ENCODE peak calls at places on chromosomes 3 and 15, in seven cellular contexts. L is type B pancreatic cell; G is brain microvascular endothelial cell; N is CD4-positive, alpha-beta T cell; S is fibroblast of lung; M is fibroblast of the aortic adventitia; T is nephron progenitor cell. Q is an unnamed sample.

GRCh38 chr15:99095626-99096025 is 9.3 kb upstream of the SYNM start:
- DNase-seq in L (no peak), G (no peak), N (no peak), S (no peak), M (no peak), T (no peak), Q (no peak)

GRCh38 chr3:182909318-182910040 is 70.9 kb downstream of the DCUN1D1 start:
- DNase-seq in L (no peak), G (no peak), N (no peak), S (peak), M (peak), T (no peak), Q (peak)

GRCh38 chr15:22227411-22227810 is 147.1 kb downstream of the OR4M2 start:
- DNase-seq in L (no peak), G (no peak), N (no peak), S (no peak), M (no peak), T (no peak), Q (no peak)

GRCh38 chr3:52318186-52318793 is 2.2 kb downstream of the DNAH1 start:
- DNase-seq in L (no peak), G (no peak), N (no peak), S (no peak), M (no peak), T (no peak), Q (no peak)

GRCh38 chr3:196317702-196318467 is at the start of gene DYNLT2B:
- DNase-seq in L (peak), G (peak), N (peak), S (peak), M (peak), T (peak), Q (peak)

GRCh38 chr15:49501586-49501985 is 78.5 kb downstream of the FGF7 start:
- DNase-seq in L (no peak), G (no peak), N (no peak), S (no peak), M (no peak), T (no peak), Q (no peak)

GRCh38 chr3:66539466-66539989 is 38.7 kb upstream of the LRIG1 start:
- DNase-seq in L (no peak), G (no peak), N (no peak), S (no peak), M (no peak), T (no peak), Q (no peak)

GRCh38 chr15:40493089-40493840 is 22.5 kb downstream of the CHST14 start:
- DNase-seq in L (no peak), G (no peak), N (peak), S (no peak), M (no peak), T (no peak), Q (peak)

GRCh38 chr3:126113733-126114132 is 29.8 kb upstream of the SLC41A3 start:
- DNase-seq in L (no peak), G (no peak), N (no peak), S (no peak), M (no peak), T (peak), Q (peak)

GRCh38 chr3:193872265-193872753 is 263.6 kb upstream of the HES1 start:
- DNase-seq in L (no peak), G (peak), N (no peak), S (peak), M (peak), T (no peak), Q (peak)

GRCh38 chr3:37810788-37811187 is 50.9 kb upstream of the CTDSPL start:
- DNase-seq in L (no peak), G (no peak), N (no peak), S (no peak), M (no peak), T (no peak), Q (no peak)

GRCh38 chr3:168914662-168915061 is 748.9 kb downstream of the MECOM start:
- DNase-seq in L (no peak), G (no peak), N (no peak), S (no peak), M (peak), T (no peak), Q (no peak)

GRCh38 chr3:29853841-29854397 is 573.0 kb downstream of the RBMS3 start:
- DNase-seq in L (no peak), G (no peak), N (no peak), S (no peak), M (no peak), T (no peak), Q (no peak)

GRCh38 chr15:78461171-78461881 is 23.3 kb downstream of the IREB2 start:
- DNase-seq in L (no peak), G (no peak), N (peak), S (peak), M (no peak), T (no peak), Q (no peak)

GRCh38 chr3:171526869-171527268 is 66.7 kb upstream of the TNIK start:
- DNase-seq in L (no peak), G (peak), N (no peak), S (peak), M (peak), T (no peak), Q (no peak)

GRCh38 chr15:75008249-75009017 is 13.1 kb downstream of the SCAMP5 start:
- DNase-seq in L (no peak), G (no peak), N (no peak), S (no peak), M (no peak), T (no peak), Q (no peak)

GRCh38 chr3:15206662-15207576 is 873 bp downstream of the CAPN7 start:
- DNase-seq in L (peak), G (peak), N (peak), S (peak), M (peak), T (peak), Q (peak)

GRCh38 chr3:54999159-54999558 is 71.3 kb upstream of the LRTM1 start:
- DNase-seq in L (no peak), G (peak), N (no peak), S (peak), M (peak), T (no peak), Q (no peak)

GRCh38 chr3:101011086-101011485 is 17.9 kb upstream of the ABI3BP start:
- DNase-seq in L (no peak), G (no peak), N (no peak), S (no peak), M (peak), T (no peak), Q (no peak)

GRCh38 chr3:164095949-164096348 is 982.3 kb downstream of the SI start:
- DNase-seq in L (no peak), G (no peak), N (no peak), S (no peak), M (no peak), T (no peak), Q (no peak)

GRCh38 chr3:169390310-169390731 is 273.2 kb downstream of the MECOM start:
- DNase-seq in L (no peak), G (no peak), N (no peak), S (no peak), M (peak), T (no peak), Q (no peak)

GRCh38 chr3:55486857-55487375 is at the start of gene WNT5A:
- DNase-seq in L (peak), G (peak), N (no peak), S (peak), M (peak), T (peak), Q (no peak)

GRCh38 chr3:83438177-83438576 is 1520.6 kb upstream of the CADM2 start:
- DNase-seq in L (no peak), G (peak), N (no peak), S (no peak), M (no peak), T (no peak), Q (no peak)

GRCh38 chr15:29233566-29233965 is 36.1 kb downstream of the NSMCE3 start:
- DNase-seq in L (no peak), G (no peak), N (no peak), S (no peak), M (no peak), T (no peak), Q (no peak)

GRCh38 chr15:76664411-76664810 is 240.7 kb downstream of the SCAPER start:
- DNase-seq in L (no peak), G (no peak), N (no peak), S (no peak), M (no peak), T (no peak), Q (no peak)

GRCh38 chr3:62367735-62368704 is 5.3 kb downstream of the FEZF2 start:
- DNase-seq in L (no peak), G (no peak), N (no peak), S (no peak), M (no peak), T (no peak), Q (no peak)

GRCh38 chr3:62370112-62371031 is 3.0 kb downstream of the FEZF2 start:
- DNase-seq in L (no peak), G (no peak), N (no peak), S (no peak), M (no peak), T (peak), Q (no peak)

GRCh38 chr3:62371032-62371734 is 2.2 kb downstream of the FEZF2 start:
- DNase-seq in L (no peak), G (no peak), N (no peak), S (no peak), M (no peak), T (no peak), Q (no peak)

GRCh38 chr3:62369476-62369743 is 3.9 kb downstream of the FEZF2 start:
- DNase-seq in L (no peak), G (no peak), N (no peak), S (no peak), M (no peak), T (no peak), Q (no peak)

DNA sequence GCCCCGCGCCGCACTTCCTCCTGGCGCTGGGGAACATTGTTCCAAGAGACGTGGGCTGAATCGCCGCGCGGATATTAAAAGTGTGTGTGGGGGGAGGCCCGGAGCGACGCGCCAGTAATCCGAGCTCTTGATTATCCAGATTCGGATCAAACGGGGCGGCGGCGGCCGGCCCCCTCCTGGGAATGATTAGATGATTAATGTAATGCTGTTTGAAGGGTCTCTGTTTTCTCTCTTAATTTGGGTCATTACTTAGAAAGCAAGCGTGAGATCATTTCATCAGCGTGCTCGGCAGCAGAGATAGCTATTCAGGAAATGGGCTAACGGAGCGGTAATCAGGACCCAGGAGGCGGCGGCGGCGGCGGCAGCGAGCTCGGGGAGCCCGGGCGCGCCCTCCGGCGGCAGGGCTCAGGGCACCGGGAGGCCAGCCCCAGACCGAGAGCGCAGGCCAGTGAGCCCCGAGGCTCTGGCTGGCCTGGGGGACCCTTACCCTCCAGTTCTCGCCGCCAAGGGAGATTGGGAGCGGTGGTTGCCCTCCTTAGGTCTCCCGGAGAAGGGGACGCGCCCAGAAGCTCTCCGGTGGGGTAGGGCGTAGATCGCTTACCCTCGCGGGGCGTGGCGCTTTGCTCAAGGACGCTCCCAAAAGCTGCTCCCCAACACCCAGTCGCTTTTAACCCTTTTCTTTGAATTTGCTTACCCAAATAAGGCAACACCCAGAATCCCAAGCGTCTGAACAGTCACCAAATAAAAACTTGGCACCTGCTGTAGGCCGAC is 4.5 kb downstream of the FEZF2 start:
- DNase-seq in L (no peak), G (no peak), N (no peak), S (no peak), M (no peak), T (no peak), Q (no peak)
- TF ChIP-seq CTCF in L (peak), G (no peak), N (no peak), S (no peak), M (no peak), T (peak), Q (no peak)

DNA sequence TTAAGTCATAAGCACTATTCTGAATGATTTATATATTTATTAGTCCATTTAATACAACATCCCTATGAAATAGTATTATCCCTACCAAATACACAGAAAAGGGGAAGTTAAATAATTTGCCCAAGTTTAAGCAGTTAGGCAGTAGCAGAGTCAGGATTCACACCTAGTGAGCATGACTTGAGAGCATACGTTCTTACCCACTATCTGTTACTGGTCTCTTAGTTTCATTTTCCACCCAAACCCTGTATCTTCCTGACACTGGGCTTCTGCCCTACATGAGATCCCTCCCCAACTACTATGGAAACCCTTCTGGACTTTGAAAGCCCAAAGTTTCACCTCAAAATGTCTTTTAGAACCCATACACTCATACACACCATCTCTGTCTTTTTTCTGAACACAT is 4.4 kb upstream of the ATOSA start:
- DNase-seq in L (no peak), G (no peak), N (no peak), S (no peak), M (no peak), T (no peak), Q (no peak)
- TF ChIP-seq CTCF in L (no peak), G (no peak), N (no peak), S (no peak), M (no peak), T (no peak), Q (no peak)

DNA sequence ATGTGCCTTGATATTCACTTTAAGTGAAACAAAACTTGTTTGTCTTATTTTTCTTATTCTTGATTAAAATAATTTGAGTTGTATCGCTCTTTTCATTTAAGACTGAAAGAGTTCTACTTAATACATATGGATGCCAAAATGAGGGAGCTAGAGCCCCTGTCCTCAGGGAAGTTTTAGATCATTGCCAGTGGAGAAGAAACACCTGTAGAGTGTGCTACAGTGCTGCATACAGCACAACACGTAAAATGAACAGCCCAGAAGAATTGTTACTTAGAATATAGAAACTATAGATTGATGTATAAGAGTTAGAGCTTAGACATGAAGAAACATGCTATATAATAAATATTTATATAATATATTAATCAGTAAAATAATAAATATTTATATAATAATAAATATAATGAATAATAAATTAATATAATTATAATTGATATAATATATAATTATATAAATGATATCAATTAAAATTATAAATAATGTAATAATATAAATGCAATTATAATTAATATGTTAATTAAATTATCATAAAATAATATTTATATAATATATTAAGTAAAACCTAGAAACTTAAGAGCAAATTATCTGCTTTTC is 1234.7 kb downstream of the ROBO2 start:
- DNase-seq in L (no peak), G (no peak), N (no peak), S (no peak), M (no peak), T (no peak), Q (no peak)
- TF ChIP-seq CTCF in L (no peak), G (no peak), N (no peak), S (no peak), M (no peak), T (no peak), Q (no peak)

GRCh38 chr3:13020159-13020558 is 53.1 kb downstream of the IQSEC1 start:
- DNase-seq in L (no peak), G (no peak), N (no peak), S (no peak), M (no peak), T (no peak), Q (no peak)
- TF ChIP-seq CTCF in L (no peak), G (no peak), N (no peak), S (no peak), M (no peak), T (no peak), Q (no peak)

GRCh38 chr15:31607656-31608055 is 281.0 kb downstream of the KLF13 start:
- DNase-seq in L (no peak), G (no peak), N (no peak), S (no peak), M (no peak), T (no peak), Q (no peak)

GRCh38 chr15:31609243-31609642 is 282.6 kb downstream of the KLF13 start:
- DNase-seq in L (no peak), G (peak), N (no peak), S (peak), M (no peak), T (no peak), Q (no peak)

GRCh38 chr15:31606261-31606669 is 279.6 kb downstream of the KLF13 start:
- DNase-seq in L (no peak), G (peak), N (no peak), S (peak), M (peak), T (no peak), Q (no peak)

GRCh38 chr15:31606942-31607497 is 280.4 kb downstream of the KLF13 start:
- DNase-seq in L (no peak), G (no peak), N (no peak), S (peak), M (peak), T (no peak), Q (no peak)

GRCh38 chr15:31605467-31605931 is 278.9 kb downstream of the KLF13 start:
- DNase-seq in L (no peak), G (peak), N (no peak), S (peak), M (peak), T (peak), Q (peak)
- TF ChIP-seq CTCF in L (peak), G (peak), N (no peak), S (peak), M (no peak), T (peak), Q (no peak)

GRCh38 chr3:99498544-99499234 is 139.7 kb upstream of the COL8A1 start:
- DNase-seq in L (no peak), G (peak), N (no peak), S (no peak), M (peak), T (no peak), Q (no peak)
- TF ChIP-seq CTCF in L (no peak), G (peak), N (no peak), S (no peak), M (no peak), T (no peak), Q (no peak)